ENCODE peak calls at places on chromosomes 13 and 19, in five cellular contexts. X, M, G, U and F are unnamed samples.

GRCh38 chr13:101522607-101523006 is 70.1 kb downstream of the ITGBL1 start:
- DNase-seq in G (no peak), U (no peak), X (no peak), M (no peak), F (no peak)

GRCh38 chr13:33138441-33138840 is 122.2 kb downstream of the KL start:
- DNase-seq in X (no peak), U (no peak), G (no peak), M (no peak), F (no peak)

GRCh38 chr19:10206226-10206873 is 11.6 kb upstream of the DNMT1 start:
- DNase-seq in G (no peak), U (peak; percentile 9), X (peak; percentile 65), M (no peak), F (no peak)

GRCh38 chr19:3098515-3099346 is 4.6 kb downstream of the GNA11 start:
- DNase-seq in G (no peak), U (no peak), M (no peak), X (no peak), F (peak; percentile 29)

GRCh38 chr19:3119071-3119781 is 16.6 kb upstream of the GNA15 start:
- DNase-seq in U (no peak), G (no peak), X (no peak), M (no peak), F (no peak)

GRCh38 chr19:51079486-51080110 is 3.1 kb downstream of the KLK14 start:
- DNase-seq in U (no peak), M (peak; percentile 23), X (no peak), G (no peak), F (no peak)

GRCh38 chr13:107824636-107825035 is 390.7 kb downstream of the LIG4 start:
- DNase-seq in X (no peak), G (no peak), U (no peak), M (no peak), F (no peak)

GRCh38 chr13:49457221-49457620 is 13.1 kb downstream of the SETDB2 start:
- DNase-seq in X (no peak), G (no peak), M (no peak), U (no peak), F (no peak)

GRCh38 chr13:97367016-97367415 is 67.0 kb upstream of the RAP2A start:
- DNase-seq in G (no peak), M (no peak), U (no peak), X (peak; percentile 42), F (no peak)

GRCh38 chr19:38266981-38267597 is 2.7 kb downstream of the SPINT2 start:
- DNase-seq in X (peak; percentile 63), M (no peak), U (peak; percentile 86), G (no peak), F (no peak)

GRCh38 chr13:27826379-27827353 is 34.4 kb downstream of the GSX1 start:
- DNase-seq in X (peak; percentile 74), G (peak; percentile 52), U (peak; percentile 99), M (peak; percentile 60), F (peak; percentile 48)

GRCh38 chr13:45564108-45564507 is 51.4 kb downstream of the ERICH6B start:
- DNase-seq in G (no peak), U (no peak), M (no peak), X (no peak), F (no peak)

GRCh38 chr19:10687518-10688288 is 13.5 kb upstream of the QTRT1 start:
- DNase-seq in G (no peak), M (no peak), U (no peak), X (no peak), F (no peak)

GRCh38 chr13:98482476-98483444 is 94.1 kb downstream of the STK24 start:
- DNase-seq in U (peak; percentile 71), X (peak; percentile 22), M (peak; percentile 61), G (no peak), F (no peak)

GRCh38 chr13:106117035-106117434 is 418.4 kb downstream of the EFNB2 start:
- DNase-seq in G (no peak), U (no peak), X (no peak), M (no peak), F (no peak)

GRCh38 chr19:16876904-16877361 is 11.9 kb upstream of the F2RL3 start:
- DNase-seq in M (no peak), X (no peak), G (no peak), U (peak; percentile 37), F (no peak)

GRCh38 chr19:3137139-3137538 is 1.3 kb downstream of the GNA15 start:
- DNase-seq in U (no peak), X (no peak), G (no peak), M (no peak), F (no peak)

GRCh38 chr13:44323754-44324153 is 49.9 kb upstream of the SERP2 start:
- DNase-seq in G (no peak), X (no peak), U (no peak), M (no peak), F (no peak)

GRCh38 chr13:102280366-102280765 is 121.5 kb downstream of the FGF14 start:
- DNase-seq in M (no peak), X (no peak), G (no peak), U (no peak), F (no peak)

GRCh38 chr13:44726777-44727176 is 150.6 kb upstream of the TSC22D1 start:
- DNase-seq in X (no peak), M (no peak), U (no peak), G (no peak), F (no peak)

GRCh38 chr13:40599722-40600121 is 66.7 kb downstream of the FOXO1 start:
- DNase-seq in M (no peak), U (no peak), X (no peak), G (no peak), F (no peak)

GRCh38 chr13:67366533-67366932 is 136.4 kb upstream of the PCDH9 start:
- DNase-seq in M (no peak), X (no peak), U (peak; percentile 11), G (no peak), F (no peak)

GRCh38 chr13:31394491-31394890 is 194.7 kb downstream of the B3GLCT start:
- DNase-seq in X (no peak), M (no peak), U (no peak), G (no peak), F (no peak)